ENCODE peak calls at places on chromosome 7, in nine cellular contexts. H is HCT116, M is K562, T is suprapubic skin, J is SK-N-SH, K is endothelial cell of umbilical vein, G is sigmoid colon, Y is GM12878, F is breast epithelium. X is an unnamed sample.

GRCh38 chr7:114312649-114313048 is 102.0 kb upstream of the FOXP2 start:
- DNase-seq in Y (no peak), T (no peak), H (no peak), J (no peak), G (no peak), K (no peak), M (no peak), F (no peak), X (no peak)

GRCh38 chr7:112252691-112253090 is 46.2 kb downstream of the ZNF277 start:
- DNase-seq in K (no peak), F (no peak), J (no peak), T (no peak), Y (no peak), H (no peak), G (no peak), M (no peak), X (no peak)

GRCh38 chr7:55092186-55092976 is 73.6 kb downstream of the EGFR start:
- DNase-seq in H (no peak), K (no peak), T (no peak), G (no peak), Y (no peak), M (no peak), F (no peak), J (peak), X (no peak)

GRCh38 chr7:107690611-107691010 is 30.0 kb downstream of the SLC26A4 start:
- DNase-seq in T (no peak), J (no peak), M (no peak), G (no peak), F (no peak), K (peak), Y (no peak), H (no peak), X (no peak)

GRCh38 chr7:41447106-41448042 is 255.5 kb downstream of the INHBA start:
- DNase-seq in J (no peak), M (no peak), G (no peak), K (no peak), T (no peak), Y (no peak), H (no peak), F (no peak), X (no peak)

GRCh38 chr7:100901921-100902332 is 6.2 kb upstream of the ACHE start:
- DNase-seq in H (no peak), J (no peak), T (no peak), M (no peak), Y (no peak), K (no peak), F (no peak), G (no peak), X (no peak)

GRCh38 chr7:95420996-95421846 is 13.6 kb downstream of the PON2 start:
- DNase-seq in K (no peak), T (no peak), Y (no peak), M (no peak), H (no peak), J (no peak), F (no peak), G (no peak), X (no peak)

GRCh38 chr7:28362812-28363211 is 49.5 kb upstream of the CREB5 start:
- DNase-seq in Y (no peak), M (no peak), H (no peak), G (no peak), F (no peak), J (no peak), T (no peak), K (no peak), X (no peak)

GRCh38 chr7:36264123-36264916 is 111.3 kb downstream of the EEPD1 start:
- DNase-seq in G (peak), J (peak), M (no peak), Y (no peak), T (no peak), F (no peak), H (no peak), K (no peak), X (no peak)
- TF ChIP-seq POLR2AphosphoS5 in G (peak), J (no peak), M (no peak), Y (no peak), T (no peak), F (no peak), H (no peak), K (no peak), X (no peak)

GRCh38 chr7:130904792-130905191 is 170.8 kb upstream of the KLF14 start:
- DNase-seq in M (no peak), Y (no peak), G (no peak), F (no peak), H (no peak), K (no peak), T (no peak), J (no peak), X (no peak)
- H3K4me3 ChIP-seq in M (no peak), Y (no peak), G (no peak), F (no peak), H (no peak), K (no peak), T (no peak), J (peak), X (no peak)

DNA sequence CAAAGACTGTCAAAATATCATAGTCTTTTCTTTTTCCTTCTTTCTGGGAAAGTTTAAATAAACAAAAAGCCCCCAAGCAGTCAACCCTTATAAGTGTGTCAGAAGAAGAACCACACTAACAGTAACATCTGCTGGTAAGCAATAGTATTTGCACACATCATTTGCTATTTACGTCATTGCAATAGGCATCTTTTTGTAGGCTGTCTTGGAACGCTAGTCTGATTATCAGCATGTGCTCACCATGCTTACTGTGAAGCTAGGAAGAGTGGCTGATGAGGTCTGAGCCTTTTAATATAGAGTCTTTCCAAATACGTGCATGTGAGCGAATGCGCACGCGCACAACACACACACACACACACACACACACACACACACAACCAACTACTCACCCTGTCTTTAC is 599.0 kb upstream of the TPK1 start:
- DNase-seq in K (no peak), G (no peak), T (no peak), J (no peak), Y (no peak), H (no peak), M (no peak), F (no peak), X (no peak)
- TF ChIP-seq POLR2AphosphoS5 in K (no peak), G (no peak), T (no peak), J (no peak), Y (no peak), H (no peak), M (no peak), F (no peak), X (no peak)

GRCh38 chr7:150357277-150357676 is 11.3 kb upstream of the REPIN1 start:
- DNase-seq in Y (no peak), J (no peak), T (no peak), G (peak), H (no peak), M (peak), F (no peak), K (no peak), X (no peak)
- H3K4me3 ChIP-seq in Y (no peak), J (no peak), T (no peak), G (no peak), H (no peak), M (no peak), F (no peak), K (no peak), X (no peak)

DNA sequence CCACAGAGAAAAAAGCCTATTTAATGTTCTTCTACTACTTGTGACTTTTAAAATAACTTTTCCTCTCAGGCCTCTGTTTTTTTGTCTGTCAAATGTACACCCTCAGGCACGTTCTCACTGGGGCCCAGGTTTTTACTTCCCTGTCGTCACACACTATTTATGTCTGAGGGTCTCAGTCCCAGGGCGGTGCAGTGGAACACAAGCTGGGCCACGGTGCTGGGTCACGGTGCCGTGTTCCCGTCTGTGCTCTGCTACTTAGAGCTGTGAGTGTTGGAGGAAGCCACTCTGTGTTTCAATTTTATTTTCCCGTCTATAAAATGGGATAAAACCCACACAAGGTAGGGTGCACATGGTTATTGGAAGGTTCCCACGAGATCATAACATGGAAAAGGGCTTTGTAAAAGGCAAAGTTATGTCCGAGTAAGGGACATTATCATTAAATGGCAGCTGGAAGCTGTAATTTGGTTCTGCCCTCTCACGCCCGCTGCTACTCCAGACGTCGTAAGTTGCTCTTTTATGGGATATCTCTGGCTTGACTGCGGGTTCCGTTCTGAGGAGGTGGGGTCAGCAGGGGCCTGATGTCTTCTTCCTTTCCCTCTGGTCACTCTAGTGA is 25.1 kb downstream of the ZNF775 start:
- DNase-seq in K (peak), F (peak), G (peak), J (no peak), H (no peak), T (peak), M (no peak), Y (no peak), X (no peak)
- TF ChIP-seq POLR2AphosphoS5 in K (no peak), F (no peak), G (no peak), J (no peak), H (no peak), T (no peak), M (no peak), Y (no peak), X (no peak)

DNA sequence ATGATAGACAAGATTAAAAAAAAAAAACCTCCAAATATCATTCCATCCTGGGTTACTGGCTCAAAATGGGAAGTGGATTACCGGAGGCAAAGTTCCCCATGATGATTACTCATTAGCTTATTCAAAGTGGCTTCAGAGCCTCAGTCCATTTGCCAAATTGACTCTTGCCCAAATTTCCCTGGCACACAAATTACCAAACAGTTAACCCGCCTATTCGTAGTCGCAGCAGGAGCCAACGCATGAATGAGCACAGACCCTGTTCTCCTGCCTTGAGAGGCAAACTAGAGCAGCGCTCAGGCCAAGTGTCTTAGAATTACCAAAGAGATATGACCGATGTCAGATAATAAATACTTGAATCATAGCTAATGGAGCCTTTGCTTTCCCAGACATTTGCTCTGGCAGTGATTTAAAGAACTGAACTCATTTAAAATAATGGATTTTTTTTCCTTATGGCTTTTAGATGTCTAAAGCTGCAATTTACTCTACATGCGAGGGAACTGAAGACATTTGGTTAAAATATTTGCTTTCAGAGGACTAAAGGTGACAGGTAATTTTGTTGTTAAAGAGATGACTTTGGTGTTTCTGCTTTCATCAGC is 64.9 kb downstream of the CTTNBP2 start:
- DNase-seq in M (no peak), F (no peak), Y (no peak), K (no peak), G (no peak), J (no peak), H (no peak), T (no peak), X (no peak)
- H3K4me3 ChIP-seq in M (no peak), F (no peak), Y (no peak), K (no peak), G (no peak), J (no peak), H (no peak), T (no peak), X (no peak)

DNA sequence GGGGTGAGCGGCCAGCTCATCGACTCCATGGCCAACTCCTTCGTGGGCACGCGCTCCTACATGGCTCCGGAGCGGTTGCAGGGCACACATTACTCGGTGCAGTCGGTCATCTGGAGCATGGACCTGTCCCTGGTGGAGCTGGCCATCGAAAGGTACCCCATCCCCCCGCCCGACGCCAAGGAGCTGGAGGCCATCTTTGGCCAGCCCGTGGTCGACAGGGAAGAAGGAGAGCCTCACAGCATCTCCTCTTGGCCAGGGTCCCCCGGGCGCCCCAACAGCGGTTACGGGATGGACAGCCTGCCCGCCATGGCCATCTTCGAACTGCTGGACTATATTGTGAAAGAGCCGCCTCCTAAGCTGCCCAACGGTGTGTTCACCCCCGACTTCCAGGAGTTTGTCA is 17.4 kb upstream of the TSPAN33 start:
- DNase-seq in T (no peak), M (no peak), H (no peak), J (no peak), F (no peak), G (no peak), K (no peak), Y (no peak), X (no peak)
- TF ChIP-seq POLR2AphosphoS5 in T (no peak), M (no peak), H (no peak), J (no peak), F (no peak), G (no peak), K (no peak), Y (no peak), X (no peak)

GRCh38 chr7:1531263-1531978 is 919 bp downstream of the MAFK start:
- DNase-seq in Y (no peak), F (peak), H (no peak), T (no peak), J (peak), M (peak), G (peak), K (peak), X (no peak)

GRCh38 chr7:1532456-1533254 is 2.2 kb downstream of the MAFK start:
- DNase-seq in T (peak), M (peak), G (peak), J (no peak), K (peak), H (peak), F (peak), Y (no peak), X (peak)

GRCh38 chr7:1533255-1533568 is 2.7 kb downstream of the MAFK start:
- DNase-seq in G (no peak), J (no peak), M (no peak), Y (no peak), F (no peak), T (no peak), H (no peak), K (no peak), X (no peak)

GRCh38 chr7:1530946-1531262 is 402 bp downstream of the MAFK start:
- DNase-seq in G (no peak), M (peak), K (no peak), F (no peak), J (no peak), H (no peak), Y (no peak), T (no peak), X (no peak)

DNA sequence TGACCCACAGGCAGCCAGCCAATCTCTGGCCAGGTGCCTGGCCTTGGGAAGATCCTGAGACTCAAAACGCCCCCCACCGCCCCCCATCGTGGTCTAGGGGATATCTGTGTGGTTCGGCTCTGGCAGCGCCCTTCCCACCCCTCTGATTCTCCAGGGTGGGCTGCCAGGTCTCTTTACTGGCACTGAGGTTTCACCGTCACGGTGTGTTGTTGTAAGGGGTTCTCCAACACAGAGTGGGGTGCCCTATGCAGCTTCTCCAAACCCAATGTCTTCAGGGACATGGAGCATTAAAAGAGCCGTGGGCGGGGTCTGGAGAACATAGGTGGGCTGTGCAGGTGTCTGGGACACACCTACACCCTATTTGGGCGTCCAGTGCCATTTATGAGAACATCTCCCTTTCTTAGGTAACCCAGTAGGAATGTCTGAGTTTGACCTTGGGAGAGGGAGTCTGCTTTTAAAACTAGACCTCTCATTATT is 1.5 kb downstream of the MAFK start:
- DNase-seq in K (no peak), T (no peak), J (no peak), G (peak), Y (no peak), F (no peak), H (no peak), M (no peak), X (no peak)
- H3K4me3 ChIP-seq in K (peak), T (peak), J (peak), G (peak), Y (peak), F (peak), H (peak), M (peak), X (peak)